ENCODE peak calls at places on chromosomes 13 and 19, in four cellular contexts. B, M, Q and V are unnamed samples.

GRCh38 chr13:46289260-46289955 is 77.7 kb downstream of the LRRC63 start:
- DNase-seq in Q (no peak), M (no peak), B (no peak), V (no peak)

GRCh38 chr13:77053192-77053591 is 26.2 kb upstream of the FBXL3 start:
- DNase-seq in M (no peak), B (no peak), Q (no peak), V (no peak)

GRCh38 chr19:35756373-35757230 is at the start of gene HSPB6:
- DNase-seq in B (no peak), M (no peak), Q (no peak), V (peak)

GRCh38 chr13:24038846-24039330 is 121.6 kb upstream of the SPATA13 start:
- DNase-seq in B (no peak), M (peak), Q (no peak), V (no peak)

GRCh38 chr13:36421447-36421846 is 10.8 kb upstream of the CCNA1 start:
- DNase-seq in B (no peak), Q (no peak), M (no peak), V (no peak)

GRCh38 chr13:92355213-92355612 is 871.4 kb upstream of the GPC6 start:
- DNase-seq in M (peak), B (no peak), Q (peak), V (peak)

GRCh38 chr13:29654807-29655547 is 59.5 kb upstream of the SLC7A1 start:
- DNase-seq in B (no peak), Q (no peak), M (no peak), V (no peak)

GRCh38 chr19:57068921-57069697 is 50.7 kb upstream of the USP29 start:
- DNase-seq in B (no peak), M (peak), Q (no peak), V (peak)

GRCh38 chr19:49425922-49426592 is 869 bp downstream of the GFY start:
- DNase-seq in B (no peak), M (no peak), Q (peak), V (peak)

GRCh38 chr19:35249848-35250711 is 1.3 kb downstream of the LSR start:
- DNase-seq in M (no peak), Q (no peak), B (no peak), V (peak)

GRCh38 chr13:35994131-35994966 is 136.8 kb downstream of the DCLK1 start:
- DNase-seq in B (no peak), Q (no peak), M (no peak), V (no peak)

GRCh38 chr19:45200614-45201013 is 22.0 kb downstream of the BLOC1S3 start:
- DNase-seq in B (no peak), Q (peak), M (peak), V (peak)

GRCh38 chr19:7789447-7789846 is 26.4 kb downstream of the CLEC4M start:
- DNase-seq in Q (no peak), M (no peak), B (no peak), V (peak)

GRCh38 chr13:53068841-53069520 is 40.4 kb downstream of the OLFM4 start:
- DNase-seq in B (no peak), Q (no peak), M (no peak), V (no peak)

GRCh38 chr19:34308381-34309367 is 54.3 kb downstream of the GARRE1 start:
- DNase-seq in B (no peak), Q (no peak), M (no peak), V (no peak)

GRCh38 chr19:33456076-33456844 is 65.3 kb downstream of the PEPD start:
- DNase-seq in M (no peak), B (no peak), Q (no peak), V (no peak)

GRCh38 chr13:98664047-98664446 is 87.1 kb upstream of the STK24 start:
- DNase-seq in M (no peak), B (no peak), Q (no peak), V (no peak)

GRCh38 chr13:41631296-41631965 is 174.1 kb downstream of the RGCC start:
- DNase-seq in M (no peak), B (no peak), Q (no peak), V (no peak)

GRCh38 chr19:41871573-41872383 is 5.3 kb upstream of the CD79A start:
- DNase-seq in Q (no peak), B (peak), M (no peak), V (no peak)

GRCh38 chr13:50951366-50951765 is 41.8 kb downstream of the RNASEH2B start:
- DNase-seq in B (no peak), Q (no peak), M (no peak), V (no peak)

GRCh38 chr19:52722062-52723005 is 12.5 kb downstream of the ZNF611 start:
- DNase-seq in M (no peak), Q (no peak), B (no peak), V (no peak)

GRCh38 chr19:27851002-27851481 is 1361.9 kb downstream of the UQCRFS1 start:
- DNase-seq in M (no peak), Q (no peak), B (no peak), V (no peak)

GRCh38 chr13:99523838-99524237 is 22.6 kb downstream of the TM9SF2 start:
- DNase-seq in B (no peak), Q (no peak), M (no peak), V (no peak)

GRCh38 chr19:19597809-19598306 is 20.6 kb downstream of the PBX4 start:
- DNase-seq in M (peak), B (peak), Q (peak), V (no peak)

GRCh38 chr13:113633485-113633873 is 24.5 kb downstream of the ATP4B start:
- DNase-seq in B (no peak), M (no peak), Q (no peak), V (no peak)

GRCh38 chr19:10260141-10260584 is 8.1 kb downstream of the MRPL4 start:
- DNase-seq in Q (no peak), B (no peak), M (peak), V (no peak)

GRCh38 chr19:55345818-55346724 is 6.4 kb downstream of the KMT5C start:
- DNase-seq in Q (no peak), B (no peak), M (no peak), V (no peak)

GRCh38 chr19:23070353-23070781 is 46.5 kb upstream of the ZNF730 start:
- DNase-seq in B (no peak), Q (peak), M (no peak), V (peak)

GRCh38 chr19:17719730-17720486 is 628 bp downstream of the MAP1S start:
- DNase-seq in B (no peak), M (no peak), Q (no peak), V (no peak)

GRCh38 chr19:48741222-48741999 is 1.0 kb upstream of the RASIP1 start:
- DNase-seq in M (no peak), Q (peak), B (no peak), V (peak)

GRCh38 chr13:30880151-30880551 is 25.9 kb upstream of the MEDAG start:
- DNase-seq in M (no peak), Q (no peak), B (no peak), V (no peak)

GRCh38 chr13:113726961-113727411 is 32.0 kb upstream of the TMEM255B start:
- DNase-seq in M (no peak), Q (no peak), B (no peak), V (no peak)

GRCh38 chr19:16594681-16595091 is 22.5 kb upstream of the SLC35E1 start:
- DNase-seq in M (no peak), B (no peak), Q (no peak), V (no peak)

GRCh38 chr13:26024558-26024957 is 27.3 kb downstream of the SHISA2 start:
- DNase-seq in M (no peak), B (no peak), Q (no peak), V (no peak)

GRCh38 chr13:75480691-75481175 is 1.2 kb downstream of the TBC1D4 start:
- DNase-seq in M (peak), B (no peak), Q (peak), V (peak)

GRCh38 chr13:112444001-112444311 is 67.8 kb downstream of the SPACA7 start:
- DNase-seq in M (peak), B (no peak), Q (peak), V (peak)
- TF ChIP-seq ETV6 in M (no peak), B (no peak), Q (no peak), V (peak)

DNA sequence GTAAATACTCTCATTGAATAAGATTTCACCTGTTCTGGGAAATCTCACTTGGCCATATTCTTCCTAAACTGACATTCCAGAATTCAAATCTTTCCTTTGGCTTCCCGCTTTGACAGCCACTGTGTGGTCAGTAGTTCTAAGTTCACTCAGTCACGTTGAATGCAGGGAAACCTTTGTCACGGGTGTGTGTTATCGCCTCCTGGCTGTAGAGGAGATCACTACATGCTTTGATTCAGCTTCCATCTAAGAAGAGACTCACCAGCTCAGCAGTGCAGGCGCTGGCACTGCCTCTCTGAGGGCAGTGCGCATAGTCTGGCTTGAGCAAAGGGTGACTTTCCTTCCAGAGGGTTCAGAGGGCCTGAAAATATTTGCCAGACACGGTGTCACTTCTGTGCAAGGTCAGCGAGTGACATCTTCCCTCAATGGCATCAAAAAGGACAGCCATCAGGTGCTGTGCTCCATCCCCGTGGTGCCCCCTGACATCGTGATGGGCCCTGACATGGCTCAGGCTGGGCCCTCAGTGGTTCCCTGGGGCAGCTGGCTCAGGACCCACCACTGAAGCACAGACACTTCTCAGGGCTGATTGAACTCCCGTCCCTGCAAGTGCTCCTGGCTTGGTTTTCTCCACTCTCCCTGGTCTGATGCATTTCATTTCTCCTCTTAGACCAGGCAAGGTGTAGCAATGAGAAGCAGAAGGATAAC is 635.4 kb upstream of the ARGLU1 start:
- DNase-seq in M (peak), Q (no peak), B (no peak), V (peak)
- TF ChIP-seq ETV6 in M (no peak), Q (no peak), B (no peak), V (no peak)

GRCh38 chr13:39347926-39348901 is 254.8 kb downstream of the LHFPL6 start:
- DNase-seq in Q (no peak), B (no peak), M (no peak), V (peak)
- TF ChIP-seq ETV6 in Q (no peak), B (no peak), M (no peak), V (peak)

DNA sequence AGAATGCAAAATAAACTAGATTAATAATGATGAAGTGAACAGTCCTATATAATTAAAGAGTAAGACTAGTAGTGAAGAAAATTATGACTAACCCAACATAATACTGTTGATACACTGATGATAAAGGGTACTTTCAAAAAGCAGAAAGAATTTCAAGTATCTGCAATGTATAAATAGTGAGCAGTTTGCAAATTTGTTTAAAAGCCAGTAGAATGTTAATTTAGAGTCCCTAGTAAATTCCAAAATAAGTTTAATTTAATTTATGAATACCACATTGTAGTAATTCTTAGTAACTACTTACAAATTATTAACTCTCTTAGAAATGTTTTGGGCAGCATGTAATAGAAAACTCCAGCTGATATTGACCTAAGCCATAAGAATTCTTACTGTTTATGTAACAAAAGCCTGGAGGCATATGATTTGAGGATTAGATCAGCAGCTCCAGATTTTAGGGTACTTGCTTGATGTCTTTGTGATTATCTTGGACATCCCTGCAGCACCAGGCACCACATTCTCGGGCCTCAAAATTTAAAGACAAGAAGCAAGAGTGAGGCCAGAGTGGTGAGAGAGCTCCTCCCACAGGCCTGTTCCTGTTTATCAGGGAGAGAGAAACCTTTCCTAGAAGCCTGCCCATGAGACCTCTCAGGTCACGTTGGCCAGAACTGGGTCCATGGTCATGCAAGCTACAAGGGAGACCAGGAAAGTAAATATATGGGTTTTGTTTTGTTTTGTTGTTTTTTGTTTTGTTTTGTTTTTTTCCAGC is 67.6 kb upstream of the TDRD3 start:
- DNase-seq in B (peak), M (peak), Q (peak), V (peak)
- TF ChIP-seq ETV6 in B (no peak), M (no peak), Q (no peak), V (no peak)

GRCh38 chr19:13847033-13847899 is 29.7 kb upstream of the NANOS3 start:
- DNase-seq in Q (peak), M (peak), B (no peak), V (peak)
- TF ChIP-seq ETV6 in Q (no peak), M (no peak), B (no peak), V (peak)